ENCODE peak calls at places on chromosomes 7 and 10, in eight cellular contexts. One of them, this sample, is unnamed. For H3K4me1, the result is how much of the 10 kb centered on the place peaks cover.

GRCh38 chr10:70459771-70460490 is 18.4 kb upstream of the NODAL start:
- DNase-seq in kidney: no peak
- DNase-seq in H9: peak
- DNase-seq in IMR-90: no peak
- DNase-seq in GM23248: no peak
- DNase-seq in PC-3: no peak
- DNase-seq in neural progenitor cell: peak
- DNase-seq in NT2/D1: no peak
- DNase-seq in this sample: no peak

GRCh38 chr7:155860840-155861479 is 48.7 kb upstream of the SHH start:
- DNase-seq in kidney: peak
- DNase-seq in H9: no peak
- DNase-seq in IMR-90: peak
- DNase-seq in GM23248: peak
- DNase-seq in PC-3: peak
- DNase-seq in neural progenitor cell: no peak
- DNase-seq in NT2/D1: no peak
- DNase-seq in this sample: no peak

GRCh38 chr10:1650542-1651279 is 86.6 kb downstream of the ADARB2 start:
- DNase-seq in kidney: no peak
- DNase-seq in H9: no peak
- DNase-seq in IMR-90: no peak
- DNase-seq in GM23248: no peak
- DNase-seq in PC-3: no peak
- DNase-seq in neural progenitor cell: no peak
- DNase-seq in NT2/D1: no peak
- DNase-seq in this sample: no peak

GRCh38 chr7:134571746-134572461 is 23.0 kb downstream of the AKR1B15 start:
- DNase-seq in kidney: no peak
- DNase-seq in H9: no peak
- DNase-seq in IMR-90: no peak
- DNase-seq in GM23248: no peak
- DNase-seq in PC-3: no peak
- DNase-seq in neural progenitor cell: no peak
- DNase-seq in NT2/D1: no peak
- DNase-seq in this sample: no peak

GRCh38 chr10:98446121-98446655 is 547 bp downstream of the HPS1 start:
- DNase-seq in kidney: no peak
- DNase-seq in H9: peak
- DNase-seq in IMR-90: peak
- DNase-seq in GM23248: peak
- DNase-seq in PC-3: no peak
- DNase-seq in neural progenitor cell: peak
- DNase-seq in NT2/D1: no peak
- DNase-seq in this sample: peak

GRCh38 chr10:98423691-98424120 is 8.7 kb upstream of the PYROXD2 start:
- DNase-seq in kidney: no peak
- DNase-seq in H9: peak
- DNase-seq in IMR-90: no peak
- DNase-seq in GM23248: no peak
- DNase-seq in PC-3: no peak
- DNase-seq in neural progenitor cell: peak
- DNase-seq in NT2/D1: no peak
- DNase-seq in this sample: no peak

GRCh38 chr7:13055732-13056369 is 368.4 kb downstream of the ARL4A start:
- DNase-seq in kidney: no peak
- DNase-seq in H9: no peak
- DNase-seq in IMR-90: no peak
- DNase-seq in GM23248: no peak
- DNase-seq in PC-3: no peak
- DNase-seq in neural progenitor cell: no peak
- DNase-seq in NT2/D1: no peak
- DNase-seq in this sample: no peak

GRCh38 chr10:3754727-3755439 is 30.1 kb downstream of the KLF6 start:
- DNase-seq in kidney: no peak
- DNase-seq in H9: peak
- DNase-seq in IMR-90: peak
- DNase-seq in GM23248: peak
- DNase-seq in PC-3: peak
- DNase-seq in neural progenitor cell: no peak
- DNase-seq in NT2/D1: no peak
- DNase-seq in this sample: no peak

GRCh38 chr10:69866688-69867461 is 65.2 kb downstream of the COL13A1 start:
- DNase-seq in kidney: peak
- DNase-seq in H9: peak
- DNase-seq in IMR-90: peak
- DNase-seq in GM23248: peak
- DNase-seq in PC-3: no peak
- DNase-seq in neural progenitor cell: peak
- DNase-seq in NT2/D1: no peak
- DNase-seq in this sample: no peak

GRCh38 chr7:465710-466400 is 53.8 kb downstream of the PDGFA start:
- DNase-seq in kidney: peak
- DNase-seq in H9: no peak
- DNase-seq in IMR-90: no peak
- DNase-seq in GM23248: peak
- DNase-seq in PC-3: no peak
- DNase-seq in neural progenitor cell: no peak
- DNase-seq in NT2/D1: no peak
- DNase-seq in this sample: no peak

GRCh38 chr10:80344912-80345311 is 11.6 kb downstream of the DYDC1 start:
- DNase-seq in kidney: no peak
- DNase-seq in H9: no peak
- DNase-seq in IMR-90: no peak
- DNase-seq in GM23248: no peak
- DNase-seq in PC-3: no peak
- DNase-seq in neural progenitor cell: no peak
- DNase-seq in NT2/D1: no peak
- DNase-seq in this sample: no peak

GRCh38 chr10:106571216-106571954 is 593.1 kb downstream of the SORCS1 start:
- DNase-seq in kidney: no peak
- DNase-seq in H9: no peak
- DNase-seq in IMR-90: peak
- DNase-seq in GM23248: peak
- DNase-seq in PC-3: peak
- DNase-seq in neural progenitor cell: peak
- DNase-seq in NT2/D1: no peak
- DNase-seq in this sample: peak

GRCh38 chr7:112080974-112081373 is 125.2 kb downstream of the DOCK4 start:
- DNase-seq in kidney: no peak
- DNase-seq in H9: no peak
- DNase-seq in IMR-90: peak
- DNase-seq in GM23248: no peak
- DNase-seq in PC-3: peak
- DNase-seq in neural progenitor cell: no peak
- DNase-seq in NT2/D1: no peak
- DNase-seq in this sample: peak

GRCh38 chr7:101234636-101235035 is 3.0 kb downstream of the CLDN15 start:
- DNase-seq in kidney: no peak
- DNase-seq in H9: no peak
- DNase-seq in IMR-90: no peak
- DNase-seq in GM23248: no peak
- DNase-seq in PC-3: no peak
- DNase-seq in neural progenitor cell: no peak
- DNase-seq in NT2/D1: no peak
- DNase-seq in this sample: no peak

GRCh38 chr10:103712898-103713498 is 142.4 kb downstream of the SH3PXD2A start:
- DNase-seq in kidney: peak
- DNase-seq in H9: peak
- DNase-seq in IMR-90: peak
- DNase-seq in GM23248: peak
- DNase-seq in PC-3: peak
- DNase-seq in neural progenitor cell: peak
- DNase-seq in NT2/D1: peak
- DNase-seq in this sample: peak

GRCh38 chr10:97874332-97874731 is 24.7 kb downstream of the GOLGA7B start:
- DNase-seq in kidney: no peak
- DNase-seq in H9: no peak
- DNase-seq in IMR-90: no peak
- DNase-seq in GM23248: no peak
- DNase-seq in PC-3: no peak
- DNase-seq in neural progenitor cell: no peak
- DNase-seq in NT2/D1: no peak
- DNase-seq in this sample: no peak

GRCh38 chr10:73376679-73377078 is 18.0 kb upstream of the CFAP70 start:
- DNase-seq in kidney: no peak
- DNase-seq in H9: no peak
- DNase-seq in IMR-90: no peak
- DNase-seq in GM23248: no peak
- DNase-seq in PC-3: no peak
- DNase-seq in neural progenitor cell: no peak
- DNase-seq in NT2/D1: no peak
- DNase-seq in this sample: no peak

GRCh38 chr7:88306590-88307048 is at the start of gene STEAP4:
- DNase-seq in kidney: peak
- DNase-seq in H9: peak
- DNase-seq in IMR-90: peak
- DNase-seq in GM23248: peak
- DNase-seq in PC-3: peak
- DNase-seq in neural progenitor cell: peak
- DNase-seq in NT2/D1: peak
- DNase-seq in this sample: no peak

GRCh38 chr7:17679427-17679826 is 260.9 kb downstream of the SNX13 start:
- DNase-seq in kidney: no peak
- DNase-seq in H9: no peak
- DNase-seq in IMR-90: no peak
- DNase-seq in GM23248: peak
- DNase-seq in PC-3: no peak
- DNase-seq in neural progenitor cell: peak
- DNase-seq in NT2/D1: no peak
- DNase-seq in this sample: no peak

GRCh38 chr7:128923411-128923800 is 12.9 kb upstream of the KCP start:
- DNase-seq in kidney: no peak
- DNase-seq in H9: no peak
- DNase-seq in IMR-90: no peak
- DNase-seq in GM23248: no peak
- DNase-seq in PC-3: no peak
- DNase-seq in neural progenitor cell: no peak
- DNase-seq in NT2/D1: no peak
- DNase-seq in this sample: no peak

GRCh38 chr7:99296471-99296870 is 23.8 kb downstream of the MYH16 start:
- DNase-seq in kidney: no peak
- DNase-seq in H9: peak
- DNase-seq in IMR-90: no peak
- DNase-seq in GM23248: no peak
- DNase-seq in PC-3: no peak
- DNase-seq in neural progenitor cell: no peak
- DNase-seq in NT2/D1: no peak
- DNase-seq in this sample: no peak

GRCh38 chr7:101924171-101924570 is 106.7 kb downstream of the CUX1 start:
- DNase-seq in kidney: no peak
- DNase-seq in H9: no peak
- DNase-seq in IMR-90: peak
- DNase-seq in GM23248: peak
- DNase-seq in PC-3: peak
- DNase-seq in neural progenitor cell: no peak
- DNase-seq in NT2/D1: no peak
- DNase-seq in this sample: no peak

GRCh38 chr7:24197852-24198251 is 86.1 kb upstream of the NPY start:
- DNase-seq in kidney: no peak
- DNase-seq in H9: no peak
- DNase-seq in IMR-90: no peak
- DNase-seq in GM23248: peak
- DNase-seq in PC-3: peak
- DNase-seq in neural progenitor cell: no peak
- DNase-seq in NT2/D1: no peak
- DNase-seq in this sample: no peak

GRCh38 chr10:123986736-123987135 is 95.1 kb upstream of the CPXM2 start:
- DNase-seq in kidney: no peak
- DNase-seq in H9: no peak
- DNase-seq in IMR-90: no peak
- DNase-seq in GM23248: no peak
- DNase-seq in PC-3: peak
- DNase-seq in neural progenitor cell: no peak
- DNase-seq in NT2/D1: no peak
- DNase-seq in this sample: no peak

GRCh38 chr7:137245890-137246289 is 97.6 kb downstream of the PTN start:
- DNase-seq in kidney: no peak
- DNase-seq in H9: no peak
- DNase-seq in IMR-90: peak
- DNase-seq in GM23248: no peak
- DNase-seq in PC-3: peak
- DNase-seq in neural progenitor cell: no peak
- DNase-seq in NT2/D1: no peak
- DNase-seq in this sample: no peak

GRCh38 chr10:30887839-30888238 is 143.8 kb downstream of the ZNF438 start:
- DNase-seq in kidney: no peak
- DNase-seq in H9: no peak
- DNase-seq in IMR-90: no peak
- DNase-seq in GM23248: no peak
- DNase-seq in PC-3: no peak
- DNase-seq in neural progenitor cell: no peak
- DNase-seq in NT2/D1: no peak
- DNase-seq in this sample: no peak
- H3K4me1 ChIP-seq in kidney: under half
- H3K4me1 ChIP-seq in H9: under half
- H3K4me1 ChIP-seq in IMR-90: under half
- H3K4me1 ChIP-seq in GM23248: under half
- H3K4me1 ChIP-seq in PC-3: under half
- H3K4me1 ChIP-seq in neural progenitor cell: under half
- H3K4me1 ChIP-seq in NT2/D1: under half
- H3K4me1 ChIP-seq in this sample: under half

GRCh38 chr10:35422236-35422635 is 85.9 kb downstream of the CCNY start:
- DNase-seq in kidney: no peak
- DNase-seq in H9: no peak
- DNase-seq in IMR-90: peak
- DNase-seq in GM23248: peak
- DNase-seq in PC-3: peak
- DNase-seq in neural progenitor cell: peak
- DNase-seq in NT2/D1: no peak
- DNase-seq in this sample: no peak
- H3K9ac ChIP-seq in kidney: no peak
- H3K9ac ChIP-seq in H9: no peak
- H3K9ac ChIP-seq in IMR-90: peak
- H3K9ac ChIP-seq in GM23248: peak
- H3K9ac ChIP-seq in PC-3: peak
- H3K9ac ChIP-seq in neural progenitor cell: no peak
- H3K9ac ChIP-seq in NT2/D1: no peak
- H3K9ac ChIP-seq in this sample: no peak

GRCh38 chr7:45567713-45568112 is 6.5 kb upstream of the ADCY1 start:
- DNase-seq in kidney: no peak
- DNase-seq in H9: no peak
- DNase-seq in IMR-90: no peak
- DNase-seq in GM23248: no peak
- DNase-seq in PC-3: no peak
- DNase-seq in neural progenitor cell: no peak
- DNase-seq in NT2/D1: no peak
- DNase-seq in this sample: no peak
- H3K4me1 ChIP-seq in kidney: under half
- H3K4me1 ChIP-seq in H9: under half
- H3K4me1 ChIP-seq in IMR-90: under half
- H3K4me1 ChIP-seq in GM23248: under half
- H3K4me1 ChIP-seq in PC-3: under half
- H3K4me1 ChIP-seq in neural progenitor cell: under half
- H3K4me1 ChIP-seq in NT2/D1: under half
- H3K4me1 ChIP-seq in this sample: under half

DNA sequence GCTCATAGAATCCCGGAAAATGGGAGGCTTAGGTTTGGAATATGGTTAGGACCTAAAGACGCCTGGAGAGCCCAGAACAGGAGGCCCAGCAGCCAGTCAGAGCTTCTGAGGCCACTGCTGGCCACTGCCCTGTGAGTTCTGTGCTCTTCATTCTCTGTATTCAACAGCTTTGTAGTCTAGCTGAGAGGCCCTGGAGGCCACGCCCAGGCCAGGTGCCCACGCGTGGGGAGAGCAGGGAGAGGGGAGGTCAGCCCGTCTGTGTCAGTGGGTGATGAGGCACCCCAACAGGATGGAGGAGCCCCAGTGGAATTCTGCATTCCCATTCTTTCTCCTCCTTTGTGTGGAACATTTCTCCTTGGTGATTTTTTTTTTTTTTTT is 29.1 kb downstream of the IL15RA start:
- DNase-seq in kidney: peak
- DNase-seq in H9: no peak
- DNase-seq in IMR-90: no peak
- DNase-seq in GM23248: no peak
- DNase-seq in PC-3: no peak
- DNase-seq in neural progenitor cell: no peak
- DNase-seq in NT2/D1: no peak
- DNase-seq in this sample: no peak
- H3K9ac ChIP-seq in kidney: no peak
- H3K9ac ChIP-seq in H9: no peak
- H3K9ac ChIP-seq in IMR-90: no peak
- H3K9ac ChIP-seq in GM23248: no peak
- H3K9ac ChIP-seq in PC-3: no peak
- H3K9ac ChIP-seq in neural progenitor cell: no peak
- H3K9ac ChIP-seq in NT2/D1: no peak
- H3K9ac ChIP-seq in this sample: no peak

This sample was measured in Karpas-422.